ENCODE peak calls at places on chromosomes 12 and 14, in ten cellular contexts. G is aorta, H is Peyer's patch, V is psoas muscle, C is HAP-1, T is body of pancreas, R is heart left ventricle, D is mammary epithelial cell, I is HepG2, U is mesenchymal stem cell. J is an unnamed sample. For H3K9me3 and H3K4me1, the result is how much of the 10 kb centered on the place peaks cover.

GRCh38 chr12:124861492-124861891 is 2.2 kb downstream of the SCARB1 start:
- DNase-seq in G (peak), H (no peak), D (peak), V (no peak), I (no peak), U (no peak), C (peak), T (no peak), R (peak), J (no peak)

GRCh38 chr14:53055003-53055402 is 98.1 kb downstream of the DDHD1 start:
- DNase-seq in D (peak), T (no peak), R (no peak), I (peak), V (no peak), G (no peak), U (peak), H (no peak), C (no peak), J (peak)

GRCh38 chr14:76337619-76338545 is 38.1 kb upstream of the ESRRB start:
- DNase-seq in C (no peak), I (no peak), V (no peak), T (no peak), U (no peak), D (peak), H (no peak), G (peak), R (no peak), J (no peak)

GRCh38 chr12:79614730-79615129 is 76.0 kb downstream of the PAWR start:
- DNase-seq in H (no peak), C (no peak), U (no peak), G (no peak), T (no peak), I (no peak), R (no peak), V (no peak), D (no peak), J (no peak)

GRCh38 chr14:49934638-49935037 is 41.8 kb downstream of the ARF6 start:
- DNase-seq in V (no peak), D (no peak), T (no peak), U (peak), H (no peak), C (no peak), R (no peak), G (no peak), I (no peak), J (no peak)

GRCh38 chr14:79040742-79041249 is 870.6 kb downstream of the NRXN3 start:
- DNase-seq in T (no peak), R (no peak), I (no peak), U (no peak), V (no peak), D (peak), H (no peak), C (no peak), G (no peak), J (no peak)

GRCh38 chr12:96258451-96258933 is 64.3 kb downstream of the ELK3 start:
- DNase-seq in D (peak), C (peak), R (peak), G (peak), I (no peak), T (peak), V (peak), H (no peak), U (peak), J (no peak)

GRCh38 chr12:72277415-72277814 is 5.2 kb downstream of the TRHDE start:
- DNase-seq in T (no peak), I (no peak), D (no peak), U (peak), V (no peak), H (no peak), R (no peak), G (no peak), C (no peak), J (no peak)

GRCh38 chr12:20450591-20450990 is 82.3 kb downstream of the PDE3A start:
- DNase-seq in C (no peak), R (no peak), T (no peak), H (no peak), G (no peak), V (no peak), D (no peak), U (no peak), I (no peak), J (no peak)

GRCh38 chr12:75560167-75560566 is 48.8 kb upstream of the KRR1 start:
- DNase-seq in V (no peak), U (peak), C (no peak), I (peak), D (peak), H (no peak), T (no peak), R (no peak), G (no peak), J (no peak)

GRCh38 chr14:61460853-61461611 is 139.7 kb downstream of the PRKCH start:
- DNase-seq in I (peak), T (no peak), R (no peak), C (no peak), V (no peak), G (no peak), H (no peak), D (peak), U (no peak), J (no peak)

GRCh38 chr12:123602651-123603195 is 824 bp downstream of the DDX55 start:
- DNase-seq in H (no peak), G (no peak), T (no peak), U (peak), V (no peak), R (no peak), D (peak), C (peak), I (no peak), J (no peak)

GRCh38 chr12:91618281-91618680 is 435.7 kb upstream of the DCN start:
- DNase-seq in D (peak), U (no peak), V (no peak), T (no peak), G (no peak), H (no peak), C (no peak), I (no peak), R (no peak), J (no peak)

GRCh38 chr12:92065018-92065499 is 80.6 kb downstream of the BTG1 start:
- DNase-seq in G (no peak), D (no peak), I (peak), R (no peak), C (no peak), V (no peak), U (peak), H (no peak), T (peak), J (no peak)

GRCh38 chr14:48536318-48536717 is 860.9 kb upstream of the MDGA2 start:
- DNase-seq in H (no peak), D (no peak), C (peak), U (no peak), R (no peak), G (no peak), V (no peak), T (no peak), I (peak), J (no peak)

GRCh38 chr12:130041983-130042812 is 120.1 kb upstream of the FZD10 start:
- DNase-seq in R (no peak), H (no peak), V (peak), D (no peak), T (peak), I (no peak), C (peak), U (no peak), G (peak), J (no peak)

GRCh38 chr14:54773171-54774006 is 129.2 kb downstream of the GCH1 start:
- DNase-seq in I (peak), H (peak), T (peak), R (peak), G (peak), D (peak), U (peak), V (peak), C (peak), J (peak)

GRCh38 chr14:96852823-96853422 is 55.7 kb downstream of the VRK1 start:
- DNase-seq in U (peak), T (no peak), C (peak), V (no peak), G (no peak), H (no peak), D (peak), R (no peak), I (peak), J (peak)

GRCh38 chr12:5102261-5102789 is 58.6 kb downstream of the KCNA5 start:
- DNase-seq in G (no peak), V (no peak), R (no peak), T (no peak), C (no peak), D (peak), I (no peak), H (no peak), U (peak), J (no peak)

GRCh38 chr12:65962921-65963883 is 138.9 kb downstream of the HMGA2 start:
- DNase-seq in G (no peak), H (no peak), I (no peak), D (no peak), T (peak), U (no peak), R (peak), V (no peak), C (peak), J (no peak)

GRCh38 chr14:104132981-104133380 is 5.4 kb upstream of the KIF26A start:
- DNase-seq in H (no peak), V (peak), U (no peak), R (peak), C (peak), T (peak), D (no peak), G (peak), I (no peak), J (no peak)

GRCh38 chr12:106245767-106246166 is 2.1 kb downstream of the CKAP4 start:
- DNase-seq in T (peak), U (peak), V (peak), R (no peak), H (no peak), I (no peak), C (peak), D (no peak), G (peak), J (no peak)

GRCh38 chr12:96489392-96490056 is at the start of gene CFAP54:
- DNase-seq in V (peak), C (peak), D (peak), R (peak), U (peak), G (peak), H (peak), T (peak), I (peak), J (peak)

GRCh38 chr14:39396448-39396847 is 35.8 kb downstream of the FBXO33 start:
- DNase-seq in V (no peak), G (no peak), H (no peak), C (no peak), I (no peak), T (no peak), R (no peak), D (peak), U (peak), J (no peak)

GRCh38 chr12:53791735-53792326 is 40.1 kb upstream of the CISTR start:
- DNase-seq in U (peak), I (no peak), H (peak), V (no peak), T (peak), D (peak), G (no peak), C (peak), R (no peak), J (no peak)

GRCh38 chr12:26651566-26652188 is 181.3 kb downstream of the ITPR2 start:
- DNase-seq in G (no peak), T (peak), V (no peak), D (peak), I (peak), U (peak), R (no peak), C (peak), H (peak), J (peak)

GRCh38 chr14:83309211-83309610 is 1775.6 kb upstream of the SEL1L start:
- DNase-seq in T (no peak), D (no peak), R (no peak), U (no peak), I (no peak), V (no peak), H (no peak), C (no peak), G (no peak), J (no peak)

GRCh38 chr14:92656306-92656705 is 92.1 kb downstream of the LGMN start:
- DNase-seq in G (no peak), U (no peak), H (no peak), R (no peak), C (no peak), I (no peak), D (no peak), T (no peak), V (no peak), J (no peak)

GRCh38 chr12:42701079-42701478 is 111.5 kb upstream of the PRICKLE1 start:
- DNase-seq in D (no peak), T (no peak), H (no peak), I (no peak), U (no peak), C (no peak), V (no peak), R (no peak), G (no peak), J (no peak)

GRCh38 chr14:35808076-35808657 is 928 bp downstream of the RALGAPA1 start:
- DNase-seq in T (peak), I (no peak), V (no peak), G (no peak), C (peak), D (peak), R (no peak), U (peak), H (peak), J (no peak)

GRCh38 chr12:69500631-69501030 is 30.4 kb downstream of the FRS2 start:
- DNase-seq in D (no peak), T (no peak), H (no peak), C (no peak), U (no peak), I (no peak), R (no peak), G (no peak), V (no peak), J (no peak)

GRCh38 chr12:69501154-69501895 is 31.1 kb downstream of the FRS2 start:
- DNase-seq in I (no peak), T (no peak), V (no peak), C (no peak), R (no peak), D (peak), G (no peak), H (no peak), U (no peak), J (no peak)

GRCh38 chr12:69497308-69498026 is 27.3 kb downstream of the FRS2 start:
- DNase-seq in R (no peak), G (no peak), C (no peak), H (no peak), D (no peak), T (no peak), I (no peak), U (peak), V (no peak), J (no peak)

GRCh38 chr12:69508091-69508490 is 37.9 kb downstream of the FRS2 start:
- DNase-seq in D (no peak), R (no peak), U (no peak), I (no peak), T (no peak), C (no peak), H (no peak), V (no peak), G (no peak), J (no peak)

DNA sequence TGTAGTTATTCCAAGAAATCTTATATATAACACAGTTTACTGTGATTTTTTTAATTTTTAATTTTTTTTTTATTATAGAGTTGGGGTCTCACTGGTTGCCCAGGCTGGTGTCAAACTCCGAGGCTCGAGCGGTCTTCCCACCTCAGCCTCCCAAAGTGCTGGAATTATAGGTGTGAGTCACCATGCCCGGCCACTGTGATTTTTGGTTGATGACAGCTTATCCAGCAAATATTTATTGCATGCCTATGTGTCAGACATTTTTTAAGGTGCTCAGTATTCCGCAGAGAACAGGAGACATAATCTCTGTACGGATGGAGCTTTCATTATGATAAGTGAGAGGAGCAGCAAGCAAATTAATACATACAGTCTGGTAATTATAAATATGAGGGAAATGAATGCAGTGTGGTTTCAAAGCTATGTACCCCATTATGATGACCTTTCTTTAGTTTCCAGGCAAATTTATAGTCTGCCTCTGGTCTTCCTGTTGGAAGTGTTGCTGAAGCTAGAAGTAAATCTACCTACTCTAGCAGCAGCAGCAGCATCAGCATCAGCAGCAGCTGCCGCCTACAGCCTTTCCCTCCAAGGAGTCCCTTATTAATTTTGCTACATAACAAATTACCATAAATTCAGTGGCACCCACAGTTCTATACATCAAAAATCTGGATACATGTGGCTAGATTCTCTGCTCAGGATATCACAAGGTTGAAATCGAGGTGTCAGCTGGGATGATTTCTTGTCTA is 32.3 kb downstream of the FRS2 start:
- DNase-seq in V (no peak), D (peak), R (no peak), I (no peak), C (no peak), T (no peak), G (no peak), H (no peak), U (no peak), J (peak)
- H3K9me3 ChIP-seq in V (under half), D (under half), R (under half), I (under half), C (under half), T (under half), G (under half), H (under half), U (under half), J (under half)

GRCh38 chr12:56299308-56299852 is 750 bp downstream of the CS start:
- DNase-seq in C (peak), H (no peak), T (peak), D (peak), I (no peak), V (no peak), G (no peak), R (no peak), U (no peak), J (no peak)

GRCh38 chr12:56298828-56299227 is 1.3 kb downstream of the CS start:
- DNase-seq in H (no peak), G (no peak), R (no peak), U (no peak), V (no peak), T (no peak), D (no peak), I (no peak), C (no peak), J (no peak)

GRCh38 chr12:56299853-56300643 is at the start of gene CS:
- DNase-seq in V (peak), T (peak), G (peak), C (peak), I (peak), R (peak), H (peak), U (peak), D (peak), J (peak)

GRCh38 chr12:56304276-56304675 is 4.1 kb upstream of the CS start:
- DNase-seq in V (no peak), T (no peak), C (no peak), D (no peak), G (no peak), U (no peak), I (no peak), R (no peak), H (no peak), J (no peak)

GRCh38 chr12:56300644-56301464 is 724 bp upstream of the CS start:
- DNase-seq in I (no peak), T (no peak), C (no peak), H (no peak), V (no peak), U (no peak), R (no peak), D (no peak), G (peak), J (no peak)
- H3K4me1 ChIP-seq in I (half or more), T (under half), C (under half), H (under half), V (half or more), U (under half), R (half or more), D (under half), G (under half), J (under half)

GRCh38 chr14:99030436-99030835 is 241.6 kb downstream of the BCL11B start:
- DNase-seq in H (no peak), T (no peak), I (no peak), U (no peak), D (no peak), V (no peak), R (no peak), C (no peak), G (no peak), J (no peak)

GRCh38 chr14:99029150-99029915 is 242.7 kb downstream of the BCL11B start:
- DNase-seq in C (no peak), U (no peak), R (no peak), H (no peak), G (no peak), D (no peak), I (no peak), T (no peak), V (no peak), J (no peak)

GRCh38 chr14:99028041-99028440 is 244.0 kb downstream of the BCL11B start:
- DNase-seq in G (no peak), T (no peak), V (no peak), U (no peak), R (no peak), D (no peak), C (no peak), I (no peak), H (no peak), J (no peak)

GRCh38 chr14:99028521-99028920 is 243.5 kb downstream of the BCL11B start:
- DNase-seq in U (no peak), H (no peak), D (no peak), G (no peak), T (no peak), R (no peak), I (no peak), C (no peak), V (no peak), J (no peak)

GRCh38 chr14:99029916-99030305 is 242.1 kb downstream of the BCL11B start:
- DNase-seq in G (no peak), D (no peak), V (no peak), I (no peak), H (no peak), T (no peak), R (no peak), C (no peak), U (no peak), J (no peak)
- H3K9me3 ChIP-seq in G (under half), D (under half), V (under half), I (under half), H (under half), T (under half), R (under half), C (under half), U (under half), J (under half)

DNA sequence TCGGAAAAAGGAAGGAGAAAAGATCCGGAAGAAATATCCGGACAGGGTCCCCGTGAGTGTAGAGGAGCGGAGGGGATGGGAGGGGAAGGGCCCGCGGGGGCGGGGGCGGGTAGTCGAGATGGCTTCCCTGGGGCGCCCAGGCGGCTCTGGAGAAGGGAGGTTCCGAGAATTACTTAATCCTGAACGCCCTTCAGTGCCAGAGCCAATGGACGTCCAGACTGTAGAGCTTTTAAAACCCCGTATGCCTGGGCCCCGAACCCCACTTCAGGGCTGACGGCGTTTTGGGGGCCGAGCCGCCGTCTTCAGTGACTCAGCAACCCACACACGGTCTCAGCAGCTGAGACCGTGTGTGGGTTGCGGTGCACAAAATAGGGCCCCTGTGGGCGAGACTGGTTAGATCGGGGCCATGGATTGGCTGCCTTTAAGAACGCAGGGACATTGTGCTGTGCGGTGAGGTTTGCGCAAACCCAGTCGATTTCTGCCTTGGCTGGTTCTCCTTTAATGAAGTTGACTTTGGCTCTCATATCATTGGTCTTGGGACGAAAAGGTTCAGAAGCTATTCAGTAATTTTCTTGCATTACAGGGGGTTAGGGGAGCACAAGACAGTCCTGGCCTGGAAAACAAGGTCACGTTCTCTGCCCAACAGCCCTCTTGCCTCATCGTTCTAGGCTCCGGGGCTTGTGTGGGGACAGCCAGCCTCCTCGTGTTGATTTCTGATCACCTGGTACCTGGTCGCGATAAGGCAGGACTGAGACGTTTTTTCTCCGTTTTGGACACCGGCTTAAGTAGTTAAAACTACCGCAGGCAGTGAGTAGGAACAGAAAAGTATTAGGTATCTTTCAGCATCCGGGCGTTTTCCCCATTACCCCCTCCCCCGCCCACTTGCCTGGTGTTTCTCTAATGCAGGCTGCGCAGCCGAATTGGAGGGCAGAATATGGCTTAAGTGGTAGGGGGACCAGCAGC is 772 bp downstream of the GABARAPL1 start:
- DNase-seq in D (peak), T (peak), I (peak), H (peak), G (peak), C (peak), V (peak), R (peak), U (peak), J (no peak)
- H3K4me1 ChIP-seq in D (under half), T (under half), I (under half), H (under half), G (under half), C (under half), V (under half), R (under half), U (under half), J (under half)